ENCODE peak calls at places on chromosomes 7 and 10, in four cellular contexts. One of them, this sample, is unnamed.
A peak's percentile ranks its signal among the peaks of the same experiment; 100 is the strongest.

GRCh38 chr7:13262929-13263530 is 575.6 kb downstream of the ARL4A start:
- DNase-seq in PC-9: no peak
- DNase-seq in thoracic aorta: no peak
- DNase-seq in tibial nerve: no peak
- DNase-seq in this sample: peak; percentile 52

GRCh38 chr7:38679419-38679818 is 48.2 kb upstream of the AMPH start:
- DNase-seq in PC-9: no peak
- DNase-seq in thoracic aorta: no peak
- DNase-seq in tibial nerve: no peak
- DNase-seq in this sample: no peak

GRCh38 chr10:88820990-88821389 is 18.5 kb downstream of the LIPM start:
- DNase-seq in PC-9: no peak
- DNase-seq in thoracic aorta: no peak
- DNase-seq in tibial nerve: no peak
- DNase-seq in this sample: peak; percentile 41

GRCh38 chr7:22109761-22110160 is 164.1 kb upstream of the CDCA7L start:
- DNase-seq in PC-9: no peak
- DNase-seq in thoracic aorta: no peak
- DNase-seq in tibial nerve: no peak
- DNase-seq in this sample: peak; percentile 62

GRCh38 chr7:1950623-1951523 is 280.8 kb downstream of the ELFN1 start:
- DNase-seq in PC-9: peak; percentile 61
- DNase-seq in thoracic aorta: no peak
- DNase-seq in tibial nerve: no peak
- DNase-seq in this sample: peak; percentile 31

GRCh38 chr10:28738200-28738599 is 60.9 kb downstream of the BAMBI start:
- DNase-seq in PC-9: no peak
- DNase-seq in thoracic aorta: no peak
- DNase-seq in tibial nerve: no peak
- DNase-seq in this sample: no peak

GRCh38 chr10:132585732-132586722 is 48.4 kb downstream of the INPP5A start:
- DNase-seq in PC-9: no peak
- DNase-seq in thoracic aorta: no peak
- DNase-seq in tibial nerve: no peak
- DNase-seq in this sample: no peak

GRCh38 chr7:101911800-101912705 is 94.6 kb downstream of the CUX1 start:
- DNase-seq in PC-9: no peak
- DNase-seq in thoracic aorta: no peak
- DNase-seq in tibial nerve: peak; percentile 46
- DNase-seq in this sample: no peak

GRCh38 chr7:151346180-151346769 is 4.7 kb downstream of the NUB1 start:
- DNase-seq in PC-9: no peak
- DNase-seq in thoracic aorta: no peak
- DNase-seq in tibial nerve: no peak
- DNase-seq in this sample: no peak

GRCh38 chr7:1851731-1852531 is 181.9 kb downstream of the ELFN1 start:
- DNase-seq in PC-9: no peak
- DNase-seq in thoracic aorta: no peak
- DNase-seq in tibial nerve: no peak
- DNase-seq in this sample: no peak

GRCh38 chr7:36079446-36080025 is 73.5 kb upstream of the EEPD1 start:
- DNase-seq in PC-9: no peak
- DNase-seq in thoracic aorta: no peak
- DNase-seq in tibial nerve: no peak
- DNase-seq in this sample: no peak

GRCh38 chr7:107090452-107090851 is 45.9 kb downstream of the PRKAR2B start:
- DNase-seq in PC-9: no peak
- DNase-seq in thoracic aorta: no peak
- DNase-seq in tibial nerve: no peak
- DNase-seq in this sample: no peak

GRCh38 chr10:8070440-8070839 is 16.0 kb downstream of the GATA3 start:
- DNase-seq in PC-9: no peak
- DNase-seq in thoracic aorta: no peak
- DNase-seq in tibial nerve: no peak
- DNase-seq in this sample: no peak

GRCh38 chr7:6614941-6615737 is at the start of gene ZNF853:
- DNase-seq in PC-9: no peak
- DNase-seq in thoracic aorta: no peak
- DNase-seq in tibial nerve: no peak
- DNase-seq in this sample: no peak

DNA sequence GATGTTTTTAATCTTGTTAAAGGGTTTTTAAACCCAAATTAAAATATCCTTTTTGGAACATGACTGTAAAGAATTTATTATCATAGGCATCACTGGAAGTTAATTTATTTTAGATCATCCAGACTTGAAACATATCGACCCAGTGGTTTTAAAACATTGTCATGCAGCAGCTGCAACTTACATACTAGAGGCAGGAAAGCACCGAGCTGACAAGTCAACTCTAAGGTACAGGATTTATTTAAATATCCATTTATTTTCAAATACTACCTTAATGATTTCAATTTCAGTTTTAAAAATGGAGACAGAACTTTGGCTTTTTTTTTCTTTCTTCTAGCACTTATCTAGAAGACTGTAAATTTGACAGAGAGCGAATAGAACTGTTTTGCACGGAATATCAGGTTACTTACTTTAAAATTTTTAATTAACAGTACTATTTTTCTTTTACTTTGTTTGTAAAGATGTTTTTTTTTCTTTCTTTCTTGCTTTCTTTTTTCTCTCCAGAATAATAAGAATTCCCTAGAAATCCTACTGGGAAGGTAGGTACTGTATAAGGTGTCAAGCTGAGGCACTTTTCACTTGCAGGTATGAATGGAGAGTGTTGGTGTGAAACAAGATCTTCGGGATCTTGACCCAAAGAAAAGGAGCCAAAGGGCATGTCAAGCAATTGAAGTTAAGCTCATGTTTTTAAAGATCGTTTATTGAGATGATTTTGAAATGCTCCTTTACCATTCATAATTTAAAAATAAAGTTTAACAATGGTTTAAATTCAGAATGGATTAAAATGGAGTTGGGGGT is 1.8 kb downstream of the COMMD3 start:
- DNase-seq in PC-9: no peak
- DNase-seq in thoracic aorta: no peak
- DNase-seq in tibial nerve: no peak
- DNase-seq in this sample: no peak
- H3K4me3 ChIP-seq in PC-9: peak overlapping the region; percentile 67
- H3K4me3 ChIP-seq in thoracic aorta: peak overlapping the region; percentile 94
- H3K4me3 ChIP-seq in tibial nerve: no peak overlapping the region
- H3K4me3 ChIP-seq in this sample: peak overlapping the region; percentile 88

GRCh38 chr7:73900286-73900685 is 39.3 kb downstream of the TMEM270 start:
- DNase-seq in PC-9: no peak
- DNase-seq in thoracic aorta: peak; percentile 54
- DNase-seq in tibial nerve: no peak
- DNase-seq in this sample: no peak

GRCh38 chr7:73901231-73901822 is 40.4 kb downstream of the TMEM270 start:
- DNase-seq in PC-9: no peak
- DNase-seq in thoracic aorta: no peak
- DNase-seq in tibial nerve: no peak
- DNase-seq in this sample: no peak

GRCh38 chr7:73896454-73896853 is 35.5 kb downstream of the TMEM270 start:
- DNase-seq in PC-9: no peak
- DNase-seq in thoracic aorta: no peak
- DNase-seq in tibial nerve: no peak
- DNase-seq in this sample: no peak

GRCh38 chr7:73901823-73902597 is 41.1 kb downstream of the TMEM270 start:
- DNase-seq in PC-9: no peak
- DNase-seq in thoracic aorta: no peak
- DNase-seq in tibial nerve: no peak
- DNase-seq in this sample: no peak

GRCh38 chr7:73899731-73900142 is 38.8 kb downstream of the TMEM270 start:
- DNase-seq in PC-9: peak; percentile 58
- DNase-seq in thoracic aorta: peak; percentile 81
- DNase-seq in tibial nerve: peak; percentile 72
- DNase-seq in this sample: peak; percentile 73
- H3K27ac ChIP-seq in PC-9: no peak overlapping the region
- H3K27ac ChIP-seq in thoracic aorta: peak overlapping the region; percentile 99
- H3K27ac ChIP-seq in tibial nerve: peak overlapping the region; percentile 68
- H3K27ac ChIP-seq in this sample: no peak overlapping the region

GRCh38 chr7:137948845-137949330 is 53.0 kb downstream of the CREB3L2 start:
- DNase-seq in PC-9: no peak
- DNase-seq in thoracic aorta: no peak
- DNase-seq in tibial nerve: no peak
- DNase-seq in this sample: no peak

GRCh38 chr7:137950967-137951366 is 50.9 kb downstream of the CREB3L2 start:
- DNase-seq in PC-9: no peak
- DNase-seq in thoracic aorta: no peak
- DNase-seq in tibial nerve: no peak
- DNase-seq in this sample: no peak

GRCh38 chr7:137949416-137950262 is 52.2 kb downstream of the CREB3L2 start:
- DNase-seq in PC-9: no peak
- DNase-seq in thoracic aorta: no peak
- DNase-seq in tibial nerve: no peak
- DNase-seq in this sample: no peak

GRCh38 chr7:137951700-137952099 is 50.2 kb downstream of the CREB3L2 start:
- DNase-seq in PC-9: no peak
- DNase-seq in thoracic aorta: no peak
- DNase-seq in tibial nerve: no peak
- DNase-seq in this sample: no peak

GRCh38 chr7:137950263-137950621 is 51.6 kb downstream of the CREB3L2 start:
- DNase-seq in PC-9: no peak
- DNase-seq in thoracic aorta: no peak
- DNase-seq in tibial nerve: no peak
- DNase-seq in this sample: no peak
- TF ChIP-seq CTCF in PC-9: no peak
- TF ChIP-seq CTCF in thoracic aorta: no peak
- TF ChIP-seq CTCF in tibial nerve: no peak
- TF ChIP-seq CTCF in this sample: no peak

GRCh38 chr10:60944159-60944909 is at the start of gene RHOBTB1:
- DNase-seq in PC-9: peak; percentile 77
- DNase-seq in thoracic aorta: peak; percentile 4
- DNase-seq in tibial nerve: peak; percentile 36
- DNase-seq in this sample: peak; percentile 76

GRCh38 chr10:60942604-60943269 is 1.2 kb downstream of the RHOBTB1 start:
- DNase-seq in PC-9: peak; percentile 10
- DNase-seq in thoracic aorta: peak; percentile 4
- DNase-seq in tibial nerve: no peak
- DNase-seq in this sample: no peak

GRCh38 chr10:60944910-60945297 is 919 bp upstream of the RHOBTB1 start:
- DNase-seq in PC-9: no peak
- DNase-seq in thoracic aorta: no peak
- DNase-seq in tibial nerve: no peak
- DNase-seq in this sample: no peak

GRCh38 chr10:60942134-60942533 is 1.9 kb downstream of the RHOBTB1 start:
- DNase-seq in PC-9: no peak
- DNase-seq in thoracic aorta: no peak
- DNase-seq in tibial nerve: no peak
- DNase-seq in this sample: no peak

GRCh38 chr10:60943372-60944158 is 420 bp downstream of the RHOBTB1 start:
- DNase-seq in PC-9: peak; percentile 56
- DNase-seq in thoracic aorta: peak; percentile 10
- DNase-seq in tibial nerve: peak; percentile 26
- DNase-seq in this sample: peak; percentile 69
- H3K4me3 ChIP-seq in PC-9: peak overlapping the region; percentile 95
- H3K4me3 ChIP-seq in thoracic aorta: peak overlapping the region; percentile 90
- H3K4me3 ChIP-seq in tibial nerve: peak overlapping the region; percentile 65
- H3K4me3 ChIP-seq in this sample: peak overlapping the region; percentile 64

DNA sequence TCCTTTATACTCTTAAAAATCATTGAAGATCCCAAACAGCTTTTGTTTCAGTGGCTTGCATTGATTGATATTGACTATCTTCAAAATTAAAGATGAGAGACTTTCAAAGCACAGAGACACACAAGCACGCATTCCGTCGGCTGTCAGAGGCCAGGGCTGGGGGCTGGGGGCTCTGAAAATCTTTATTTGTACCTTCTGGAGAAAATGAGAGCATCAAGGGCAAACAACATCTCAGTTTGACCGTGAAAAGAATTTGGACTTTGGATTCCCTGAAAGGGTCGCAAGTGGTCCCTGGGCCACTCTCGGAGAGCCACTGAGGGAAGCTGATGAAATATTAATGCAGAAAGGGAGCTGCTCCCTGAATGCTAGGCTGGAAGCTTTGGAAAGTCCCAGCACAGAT is 96.4 kb downstream of the CHST15 start:
- DNase-seq in PC-9: no peak
- DNase-seq in thoracic aorta: no peak
- DNase-seq in tibial nerve: no peak
- DNase-seq in this sample: no peak
- H3K27ac ChIP-seq in PC-9: peak overlapping the region; percentile 99
- H3K27ac ChIP-seq in thoracic aorta: no peak overlapping the region
- H3K27ac ChIP-seq in tibial nerve: peak overlapping the region; percentile 45
- H3K27ac ChIP-seq in this sample: no peak overlapping the region

DNA sequence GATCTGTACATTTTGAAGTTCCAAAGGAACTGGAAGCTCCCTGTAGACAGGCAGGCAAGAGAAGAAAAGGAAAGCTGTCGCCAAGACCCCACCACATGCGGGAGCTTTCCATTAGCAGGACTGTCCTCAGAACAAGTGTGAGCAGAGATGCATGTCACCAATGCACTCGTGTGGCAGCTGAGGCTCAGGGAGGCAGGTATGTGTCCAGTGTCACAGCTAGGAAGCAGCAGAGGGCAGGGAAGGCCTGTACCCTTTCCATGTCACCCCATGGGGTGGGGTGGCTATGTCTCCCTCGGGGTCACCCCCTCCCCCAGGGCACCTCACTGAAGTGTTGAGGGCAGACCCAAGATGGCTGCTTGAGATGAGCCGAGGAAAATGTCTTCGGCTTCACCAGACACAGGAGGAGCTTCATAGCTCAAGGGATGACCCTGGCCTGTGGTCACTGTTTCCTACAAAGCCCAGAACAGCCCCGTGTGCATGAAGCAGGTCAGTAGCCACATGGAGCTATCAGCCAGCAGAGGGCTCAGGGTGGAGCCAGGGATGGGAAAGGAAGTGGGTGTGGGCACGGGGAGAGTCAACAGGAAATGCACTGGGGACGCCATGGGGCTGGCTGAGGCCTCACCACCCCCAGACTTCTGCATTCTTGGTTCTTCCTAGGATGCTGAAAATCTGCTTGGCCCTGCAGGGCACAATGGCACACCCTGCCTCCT is 96.6 kb downstream of the FAM53B start:
- DNase-seq in PC-9: no peak
- DNase-seq in thoracic aorta: no peak
- DNase-seq in tibial nerve: peak; percentile 31
- DNase-seq in this sample: peak; percentile 61
- TF ChIP-seq CTCF in PC-9: no peak
- TF ChIP-seq CTCF in thoracic aorta: no peak
- TF ChIP-seq CTCF in tibial nerve: peak; percentile 18
- TF ChIP-seq CTCF in this sample: peak; percentile 36

GRCh38 chr10:49608166-49608758 is 1.8 kb upstream of the SLC18A3 start:
- DNase-seq in PC-9: no peak
- DNase-seq in thoracic aorta: no peak
- DNase-seq in tibial nerve: no peak
- DNase-seq in this sample: no peak

GRCh38 chr10:49610735-49611165 is 640 bp downstream of the SLC18A3 start:
- DNase-seq in PC-9: no peak
- DNase-seq in thoracic aorta: no peak
- DNase-seq in tibial nerve: no peak
- DNase-seq in this sample: no peak

GRCh38 chr10:49610015-49610734 is at the start of gene SLC18A3:
- DNase-seq in PC-9: no peak
- DNase-seq in thoracic aorta: no peak
- DNase-seq in tibial nerve: no peak
- DNase-seq in this sample: peak; percentile 28

GRCh38 chr10:49608925-49609282 is 1.2 kb upstream of the SLC18A3 start:
- DNase-seq in PC-9: no peak
- DNase-seq in thoracic aorta: no peak
- DNase-seq in tibial nerve: no peak
- DNase-seq in this sample: no peak

GRCh38 chr10:49609283-49610014 is 661 bp upstream of the SLC18A3 start:
- DNase-seq in PC-9: no peak
- DNase-seq in thoracic aorta: no peak
- DNase-seq in tibial nerve: no peak
- DNase-seq in this sample: no peak
- H3K4me3 ChIP-seq in PC-9: no peak overlapping the region
- H3K4me3 ChIP-seq in thoracic aorta: peak overlapping the region; percentile 43
- H3K4me3 ChIP-seq in tibial nerve: no peak overlapping the region
- H3K4me3 ChIP-seq in this sample: peak overlapping the region; percentile 40